ENCODE peak calls at places on chromosomes 16 and 17, in four cellular contexts. J, B, S and L are unnamed samples.

GRCh38 chr17:60094754-60095153 is 16.0 kb upstream of the HEATR6 start:
- DNase-seq in S (no peak), B (no peak), J (no peak), L (no peak)

GRCh38 chr17:31517524-31517923 is 126.0 kb downstream of the RAB11FIP4 start:
- DNase-seq in J (no peak), B (no peak), S (no peak), L (no peak)

GRCh38 chr17:37392024-37392590 is 14.5 kb downstream of the ACACA start:
- DNase-seq in B (no peak), S (no peak), J (no peak), L (no peak)

GRCh38 chr17:81183316-81183715 is 17.3 kb upstream of the AATK start:
- DNase-seq in B (no peak), J (no peak), S (no peak), L (no peak)

GRCh38 chr16:26993511-26993910 is 73.2 kb upstream of the C16orf82 start:
- DNase-seq in J (no peak), S (no peak), B (no peak), L (no peak)

GRCh38 chr16:89847930-89848297 is 19.6 kb downstream of the SPIRE2 start:
- DNase-seq in B (no peak), J (no peak), S (no peak), L (no peak)

GRCh38 chr17:57881143-57881542 is 31.3 kb upstream of the MRPS23 start:
- DNase-seq in B (no peak), S (peak; percentile 22), J (no peak), L (no peak)

GRCh38 chr17:75512946-75513666 is 2.2 kb downstream of the CASKIN2 start:
- DNase-seq in S (no peak), J (no peak), B (no peak), L (no peak)

GRCh38 chr17:81338301-81339179 is 43.4 kb upstream of the SLC38A10 start:
- DNase-seq in B (no peak), J (no peak), S (peak; percentile 39), L (no peak)

GRCh38 chr17:74499992-74500391 is 31.3 kb downstream of the CD300LB start:
- DNase-seq in B (no peak), J (no peak), S (no peak), L (no peak)

GRCh38 chr16:11712122-11712521 is 30.5 kb downstream of the TXNDC11 start:
- DNase-seq in B (no peak), S (no peak), J (no peak), L (no peak)

DNA sequence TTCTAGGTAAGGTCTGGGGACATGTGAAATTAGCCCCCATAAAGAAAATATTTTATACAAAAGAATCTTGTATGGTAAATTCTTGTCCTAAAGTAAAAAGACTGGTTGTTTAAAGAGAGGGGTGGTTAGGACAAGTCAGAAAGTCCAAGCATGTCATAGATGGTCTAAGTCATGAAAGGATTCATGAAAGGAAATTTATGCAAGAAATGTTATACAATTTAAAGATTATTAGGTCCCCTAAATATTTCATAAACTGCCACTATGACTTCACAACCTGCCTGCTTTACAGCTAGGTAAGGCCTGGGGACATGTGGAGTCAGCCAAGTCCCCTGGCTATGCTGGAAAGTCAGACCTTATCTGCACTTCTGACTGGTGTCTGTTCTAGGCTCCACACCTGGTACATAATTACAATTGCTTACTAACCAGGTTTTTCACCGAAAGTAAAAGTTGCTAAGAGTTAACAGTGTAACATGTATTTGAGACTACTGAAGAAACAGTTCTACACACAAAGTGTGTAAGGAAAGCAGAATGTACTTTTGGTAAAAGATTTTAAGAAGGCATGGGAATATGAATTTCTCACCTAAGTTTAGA is 17.0 kb downstream of the N4BP1 start:
- DNase-seq in J (no peak), B (no peak), S (no peak), L (no peak)
- H3K9me3 ChIP-seq in J (peaks cover 56% of the 10 kb centered on the region), B (peaks cover 5% of the 10 kb centered on the region), S (peaks cover 17% of the 10 kb centered on the region), L (no peaks in the 10 kb centered on the region)

DNA sequence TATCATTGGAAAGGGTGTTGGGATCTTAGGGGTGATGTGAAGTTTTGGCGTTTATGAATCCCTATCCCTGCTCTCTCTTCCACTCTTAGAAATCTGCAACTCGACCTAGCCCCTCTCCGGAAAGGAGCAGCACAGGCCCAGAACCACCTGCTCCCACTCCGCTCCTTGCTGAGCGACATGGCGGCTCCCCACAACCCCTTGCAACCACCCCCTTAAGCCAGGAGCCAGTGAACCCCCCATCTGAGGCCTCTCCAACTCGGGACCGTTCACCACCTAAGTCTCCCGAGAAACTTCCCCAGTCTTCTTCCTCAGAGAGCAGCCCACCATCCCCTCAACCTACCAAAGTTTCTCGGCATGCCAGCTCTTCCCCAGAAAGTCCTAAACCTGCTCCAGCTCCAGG is 9.0 kb downstream of the SRRM2 start:
- DNase-seq in B (no peak), J (no peak), S (no peak), L (no peak)
- H3K9me3 ChIP-seq in B (no peaks in the 10 kb centered on the region), J (no peaks in the 10 kb centered on the region), S (no peaks in the 10 kb centered on the region), L (no peaks in the 10 kb centered on the region)

GRCh38 chr17:69760562-69760961 is 314.5 kb upstream of the KCNJ16 start:
- DNase-seq in S (no peak), B (no peak), J (no peak), L (no peak)

GRCh38 chr17:69762359-69762758 is 312.7 kb upstream of the KCNJ16 start:
- DNase-seq in B (no peak), S (no peak), J (no peak), L (no peak)

GRCh38 chr17:69761011-69761410 is 314.0 kb upstream of the KCNJ16 start:
- DNase-seq in S (no peak), B (no peak), J (no peak), L (no peak)

GRCh38 chr17:69762766-69763165 is 312.3 kb upstream of the KCNJ16 start:
- DNase-seq in B (no peak), S (no peak), J (no peak), L (no peak)

GRCh38 chr17:69761767-69762321 is 313.2 kb upstream of the KCNJ16 start:
- DNase-seq in S (no peak), J (no peak), B (no peak), L (no peak)
- H3K9me3 ChIP-seq in S (no peaks in the 10 kb centered on the region), J (no peaks in the 10 kb centered on the region), B (no peaks in the 10 kb centered on the region), L (no peaks in the 10 kb centered on the region)

GRCh38 chr16:31785126-31785525 is 88.5 kb upstream of the ZNF267 start:
- DNase-seq in J (no peak), S (no peak), B (no peak), L (no peak)

DNA sequence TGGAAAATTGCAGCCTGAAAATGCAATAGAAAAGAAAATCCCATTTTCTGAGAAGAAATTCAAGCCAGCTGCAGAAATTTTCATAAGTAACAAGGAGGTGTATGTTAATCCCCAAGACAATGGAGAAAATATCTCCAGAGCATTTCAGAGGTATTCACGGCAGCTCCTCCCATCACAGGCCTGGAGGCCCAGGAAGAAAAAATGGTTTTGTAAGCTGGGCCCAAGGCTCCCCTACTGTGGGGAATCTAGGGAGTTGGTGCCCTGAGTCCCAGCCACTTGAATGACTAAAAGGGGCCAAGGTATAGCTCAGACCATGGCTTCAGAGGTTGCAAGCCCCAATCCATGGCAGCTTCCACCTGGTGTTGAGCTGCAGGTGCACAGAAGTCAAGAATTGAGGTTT is 93.3 kb upstream of the ZNF267 start:
- DNase-seq in S (no peak), J (no peak), B (no peak), L (no peak)
- H3K9me3 ChIP-seq in S (peaks cover 100% of the 10 kb centered on the region), J (peaks cover 14% of the 10 kb centered on the region), B (peaks cover 50% of the 10 kb centered on the region), L (peaks cover 19% of the 10 kb centered on the region)

GRCh38 chr16:68548947-68549346 is 9.9 kb downstream of the ZFP90 start:
- DNase-seq in B (no peak), J (no peak), S (no peak), L (no peak)
- H3K9me3 ChIP-seq in B (peaks cover 9% of the 10 kb centered on the region), J (peaks cover 32% of the 10 kb centered on the region), S (peaks cover 83% of the 10 kb centered on the region), L (peaks cover 12% of the 10 kb centered on the region)

GRCh38 chr17:6749519-6749918 is 6.3 kb upstream of the XAF1 start:
- DNase-seq in B (no peak), S (no peak), J (peak; percentile 22), L (no peak)

GRCh38 chr17:6753006-6753445 is 2.8 kb upstream of the XAF1 start:
- DNase-seq in B (peak; percentile 29), J (peak; percentile 45), S (no peak), L (no peak)

GRCh38 chr17:6752068-6752909 is 3.6 kb upstream of the XAF1 start:
- DNase-seq in B (peak; percentile 28), J (peak; percentile 30), S (no peak), L (no peak)

GRCh38 chr17:6753565-6753964 is 2.3 kb upstream of the XAF1 start:
- DNase-seq in S (no peak), J (no peak), B (no peak), L (no peak)

GRCh38 chr17:6748617-6749016 is 7.2 kb upstream of the XAF1 start:
- DNase-seq in B (no peak), J (no peak), S (no peak), L (no peak)
- H3K9me3 ChIP-seq in B (no peaks in the 10 kb centered on the region), J (no peaks in the 10 kb centered on the region), S (no peaks in the 10 kb centered on the region), L (no peaks in the 10 kb centered on the region)

DNA sequence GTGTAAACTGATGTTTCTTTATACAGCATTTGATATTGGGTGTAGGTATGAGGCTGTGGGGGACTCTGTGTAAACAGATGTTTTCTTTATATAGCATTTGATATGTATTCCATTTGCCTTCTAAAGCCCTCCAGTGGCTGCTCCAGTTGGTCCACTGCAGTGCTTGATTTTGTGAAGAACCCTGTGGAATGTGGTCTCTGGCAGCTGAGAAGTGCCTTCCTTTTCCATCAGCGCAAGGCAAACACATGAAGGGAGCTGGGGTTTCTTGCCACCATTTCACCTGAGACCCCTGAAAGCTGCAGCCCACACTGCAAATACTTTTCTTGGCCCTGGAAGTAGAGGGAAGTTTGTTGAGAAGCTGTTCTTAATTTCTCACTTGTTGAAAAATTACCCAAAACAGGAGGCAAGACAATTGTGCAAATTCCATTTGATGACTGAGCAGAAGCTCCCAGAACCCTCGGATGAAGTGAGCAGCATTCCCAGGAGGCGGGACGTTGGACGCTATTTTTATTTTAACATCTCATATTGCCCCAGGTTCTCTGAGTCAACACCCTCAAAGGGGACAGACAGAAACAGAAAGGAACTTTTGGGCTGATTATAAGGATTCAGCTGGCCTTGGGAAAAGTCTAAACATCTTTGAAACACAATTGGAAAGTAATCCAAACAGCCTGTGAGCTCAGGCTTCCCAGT is 158.5 kb upstream of the RPH3AL start:
- DNase-seq in B (no peak), J (no peak), S (no peak), L (no peak)
- H3K9me3 ChIP-seq in B (no peaks in the 10 kb centered on the region), J (no peaks in the 10 kb centered on the region), S (no peaks in the 10 kb centered on the region), L (no peaks in the 10 kb centered on the region)

DNA sequence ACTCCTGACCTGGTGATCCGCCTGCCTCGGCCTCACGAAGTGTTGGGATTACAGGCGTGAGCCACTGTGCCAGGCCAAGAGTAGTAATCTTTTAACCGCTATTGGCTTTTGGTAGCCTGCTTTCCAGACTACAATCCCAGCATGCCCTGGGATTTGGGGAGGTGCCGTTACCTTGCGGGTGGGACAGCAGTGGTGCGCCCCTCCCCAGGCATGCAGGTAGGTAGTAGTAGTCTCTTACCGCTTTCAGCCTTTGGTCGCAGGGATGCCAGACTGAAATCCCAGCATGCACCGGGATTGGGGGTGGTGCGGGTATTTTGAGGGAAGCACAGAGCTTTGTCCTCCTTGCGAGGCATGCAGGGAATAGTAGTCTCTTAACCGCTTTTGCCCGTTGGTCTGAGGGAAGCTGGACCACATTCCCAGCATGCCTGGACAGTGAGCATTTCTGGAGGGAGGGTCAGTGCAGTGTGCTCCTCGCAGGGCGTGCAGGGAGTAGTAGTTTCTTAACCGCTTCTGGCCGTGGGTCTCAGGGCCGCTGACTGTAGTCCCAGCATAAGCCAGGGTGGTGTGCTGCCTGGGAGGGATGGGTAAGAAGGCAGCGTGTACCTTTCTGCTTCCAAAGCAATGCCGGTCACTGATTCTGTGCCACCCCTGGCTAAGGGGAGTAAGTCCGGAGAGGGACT is 1686.8 kb downstream of the TP53TG3F start:
- DNase-seq in S (no peak), J (no peak), B (no peak), L (no peak)
- H3K9me3 ChIP-seq in S (peaks cover 83% of the 10 kb centered on the region), J (peaks cover 53% of the 10 kb centered on the region), B (no peaks in the 10 kb centered on the region), L (no peaks in the 10 kb centered on the region)